ENCODE peak calls at places on chromosome 11, in eight cellular contexts. R, A, E, I, V, T, L and N are unnamed samples.

GRCh38 chr11:75495749-75496641 is 29.7 kb downstream of the GDPD5 start:
- DNase-seq in I (no peak), L (no peak), R (no peak), A (no peak), T (no peak), V (no peak), E (no peak), N (no peak)

GRCh38 chr11:665707-666281 is 28.7 kb downstream of the DRD4 start:
- DNase-seq in R (no peak), E (no peak), V (no peak), T (no peak), A (no peak), I (no peak), L (no peak), N (no peak)

GRCh38 chr11:2156416-2157182 is 4.4 kb downstream of the INS start:
- DNase-seq in R (peak), V (peak), E (peak), L (peak), I (peak), T (peak), A (peak), N (no peak)

GRCh38 chr11:64834723-64835615 is 9.5 kb downstream of the CDC42BPG start:
- DNase-seq in L (no peak), T (no peak), E (peak), I (peak), V (peak), A (no peak), R (no peak), N (no peak)

GRCh38 chr11:35515224-35515623 is 10.2 kb downstream of the PAMR1 start:
- DNase-seq in T (no peak), V (no peak), A (no peak), E (peak), L (no peak), R (no peak), I (peak), N (no peak)

GRCh38 chr11:255176-255575 is 18.4 kb downstream of the PSMD13 start:
- DNase-seq in E (no peak), R (no peak), L (no peak), V (no peak), A (no peak), T (no peak), I (no peak), N (no peak)

GRCh38 chr11:121408830-121409229 is 43.3 kb upstream of the SORL1 start:
- DNase-seq in R (no peak), T (no peak), E (no peak), V (no peak), A (no peak), I (no peak), L (no peak), N (no peak)

GRCh38 chr11:91872216-91872615 is 352.4 kb upstream of the FAT3 start:
- DNase-seq in T (no peak), I (no peak), L (no peak), E (no peak), A (no peak), R (no peak), V (no peak), N (no peak)

GRCh38 chr11:36729765-36730164 is 131.7 kb upstream of the RAG2 start:
- DNase-seq in E (no peak), V (no peak), A (no peak), L (no peak), I (no peak), R (no peak), T (no peak), N (no peak)

GRCh38 chr11:27720277-27720830 is 20.1 kb upstream of the BDNF start:
- DNase-seq in I (peak), L (no peak), R (peak), E (peak), T (peak), V (peak), A (peak), N (no peak)

GRCh38 chr11:120974980-120975379 is 48.9 kb upstream of the TBCEL start:
- DNase-seq in E (no peak), I (no peak), R (no peak), T (no peak), V (no peak), A (no peak), L (no peak), N (no peak)

GRCh38 chr11:114010931-114011330 is 36.0 kb downstream of the HTR3A start:
- DNase-seq in A (no peak), L (no peak), R (no peak), I (no peak), V (no peak), E (no peak), T (no peak), N (no peak)

GRCh38 chr11:64762277-64762915 is 2.6 kb upstream of the PYGM start:
- DNase-seq in T (peak), L (no peak), E (peak), V (no peak), I (no peak), A (no peak), R (peak), N (no peak)

GRCh38 chr11:10246991-10247390 is 47.0 kb downstream of the SBF2 start:
- DNase-seq in A (no peak), L (no peak), I (no peak), T (no peak), V (no peak), R (no peak), E (no peak), N (no peak)

GRCh38 chr11:4115128-4115527 is 20.5 kb downstream of the RRM1 start:
- DNase-seq in L (no peak), I (no peak), A (no peak), T (no peak), R (no peak), E (no peak), V (no peak), N (no peak)

GRCh38 chr11:111378773-111379499 is at the start of gene POU2AF1:
- DNase-seq in T (peak), L (no peak), V (no peak), R (peak), I (peak), E (no peak), A (no peak), N (peak)

GRCh38 chr11:87141980-87142514 is 104.3 kb downstream of the TMEM135 start:
- DNase-seq in R (no peak), L (no peak), A (no peak), E (no peak), T (no peak), V (no peak), I (no peak), N (no peak)
- TF ChIP-seq CTCF in R (no peak), L (no peak), A (no peak), E (no peak), T (no peak), V (no peak), I (no peak), N (no peak)

GRCh38 chr11:26286472-26287066 is 45.4 kb upstream of the ANO3 start:
- DNase-seq in V (no peak), L (no peak), A (no peak), I (peak), T (no peak), R (no peak), E (peak), N (no peak)
- TF ChIP-seq CTCF in V (no peak), L (no peak), A (no peak), I (peak), T (peak), R (peak), E (peak), N (peak)

GRCh38 chr11:67041602-67042001 is 15.0 kb upstream of the RHOD start:
- DNase-seq in T (no peak), L (no peak), R (no peak), V (no peak), A (no peak), E (no peak), I (no peak), N (no peak)

GRCh38 chr11:67045314-67045713 is 11.3 kb upstream of the RHOD start:
- DNase-seq in T (no peak), A (no peak), I (peak), R (no peak), V (no peak), E (peak), L (no peak), N (no peak)

GRCh38 chr11:67044496-67044895 is 12.2 kb upstream of the RHOD start:
- DNase-seq in I (no peak), V (no peak), E (no peak), A (no peak), R (no peak), T (no peak), L (no peak), N (no peak)

GRCh38 chr11:67043572-67044329 is 12.9 kb upstream of the RHOD start:
- DNase-seq in R (no peak), E (no peak), A (no peak), V (no peak), L (no peak), I (no peak), T (no peak), N (no peak)

DNA sequence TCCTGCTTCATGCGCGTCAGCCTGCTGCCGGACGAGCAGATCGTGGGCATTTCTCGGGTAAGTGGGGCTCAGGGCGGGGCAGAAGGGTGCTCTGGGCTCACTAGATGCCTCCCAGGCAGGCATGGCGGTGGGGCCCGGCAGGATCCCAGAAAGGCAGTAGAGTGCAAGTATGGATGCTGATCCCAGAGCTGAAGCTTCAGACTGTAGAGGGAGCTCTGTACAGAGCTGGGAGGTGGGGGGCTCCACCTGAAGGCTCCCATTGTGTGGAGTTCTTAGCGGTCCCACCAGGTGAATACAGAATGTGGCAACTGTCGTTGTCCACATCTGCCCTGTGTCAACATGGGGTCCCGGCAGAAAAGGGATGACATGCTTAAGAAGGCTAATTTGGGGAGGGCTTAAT is 16.5 kb upstream of the RHOD start:
- DNase-seq in R (no peak), A (no peak), L (no peak), T (no peak), E (no peak), I (no peak), V (no peak), N (no peak)
- TF ChIP-seq CTCF in R (no peak), A (no peak), L (no peak), T (no peak), E (no peak), I (no peak), V (no peak), N (no peak)

DNA sequence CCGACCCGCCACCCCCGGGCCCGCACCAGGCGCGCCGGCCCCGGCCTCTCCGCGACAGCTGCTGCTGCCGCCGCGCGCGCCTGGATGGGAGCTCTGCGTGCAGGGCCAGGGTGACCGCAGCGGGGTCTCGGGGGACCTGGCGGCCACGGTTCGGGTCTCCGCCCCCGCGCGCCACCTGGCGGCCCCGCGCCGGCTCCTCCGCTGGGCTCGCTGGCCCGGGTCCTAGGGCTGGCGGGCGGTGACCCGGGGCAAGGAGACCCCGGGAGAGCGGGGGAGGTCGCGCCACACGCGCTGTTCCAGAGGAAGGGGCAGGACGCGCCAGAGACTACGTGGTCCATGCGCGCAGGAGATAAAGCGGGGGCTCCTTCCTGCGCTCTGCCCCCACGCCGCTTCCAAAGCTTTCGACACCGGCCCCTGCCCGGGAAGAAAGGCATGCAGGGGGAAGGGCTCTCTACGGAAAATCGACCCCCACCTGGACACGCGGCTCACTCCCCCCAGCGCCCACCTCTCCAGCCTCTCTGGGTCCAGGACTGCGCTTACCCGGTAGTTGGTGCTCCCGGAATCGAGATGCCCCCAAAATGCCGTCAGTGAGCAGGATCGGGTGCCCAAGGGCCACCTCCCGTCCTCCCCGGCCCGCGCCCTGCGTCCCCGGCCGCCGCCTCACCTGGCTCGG is 480 bp downstream of the SHANK2 start:
- DNase-seq in E (peak), R (peak), L (no peak), I (peak), T (peak), V (no peak), A (peak), N (no peak)
- TF ChIP-seq CTCF in E (no peak), R (no peak), L (no peak), I (peak), T (no peak), V (no peak), A (no peak), N (no peak)

GRCh38 chr11:31915867-31916266 is 104.7 kb upstream of the PAX6 start:
- DNase-seq in L (no peak), R (no peak), E (no peak), T (no peak), V (no peak), I (no peak), A (no peak), N (no peak)

GRCh38 chr11:31910950-31911576 is 99.9 kb upstream of the PAX6 start:
- DNase-seq in T (no peak), A (no peak), E (no peak), L (no peak), R (no peak), I (no peak), V (no peak), N (no peak)

GRCh38 chr11:31919175-31919574 is 108.1 kb upstream of the PAX6 start:
- DNase-seq in T (no peak), R (no peak), I (no peak), E (no peak), A (no peak), L (no peak), V (no peak), N (no peak)

GRCh38 chr11:31912808-31913207 is 101.7 kb upstream of the PAX6 start:
- DNase-seq in E (no peak), L (no peak), A (no peak), I (no peak), R (no peak), T (no peak), V (no peak), N (no peak)

DNA sequence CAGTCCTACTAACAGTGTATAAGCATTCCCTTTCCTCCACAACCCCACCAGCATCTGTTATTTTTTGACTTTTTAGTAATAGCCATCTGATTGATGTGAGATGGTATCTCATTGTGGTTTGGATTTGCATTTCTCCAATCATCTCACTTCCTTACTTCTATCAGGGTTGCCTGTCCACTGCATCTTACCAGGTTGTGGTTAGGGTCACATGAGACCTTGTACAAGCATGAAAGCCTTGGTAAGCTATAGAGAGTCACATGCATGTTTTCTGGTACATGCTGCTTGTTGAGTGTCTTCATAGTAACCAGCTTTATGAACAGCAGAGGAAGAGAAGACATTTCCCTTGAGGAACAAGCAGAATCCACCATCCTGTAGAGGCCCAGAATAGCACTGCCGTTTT is 102.9 kb upstream of the PAX6 start:
- DNase-seq in I (no peak), V (no peak), T (no peak), L (no peak), R (no peak), A (no peak), E (no peak), N (no peak)
- TF ChIP-seq CTCF in I (no peak), V (no peak), T (no peak), L (no peak), R (no peak), A (no peak), E (no peak), N (no peak)

GRCh38 chr11:119624102-119624615 is 104.8 kb downstream of the NECTIN1 start:
- DNase-seq in R (peak), I (peak), E (no peak), L (no peak), V (no peak), T (peak), A (no peak), N (no peak)
- TF ChIP-seq CTCF in R (peak), I (peak), E (peak), L (peak), V (no peak), T (no peak), A (peak), N (peak)